ENCODE peak calls at places on chromosomes 12 and 14, in nine cellular contexts. Y is osteoblast; E is IMR-90; W is K562; T is psoas muscle; J is HCT116; Z is left lung; F is CD8-positive, alpha-beta memory T cell; K is neuronal stem cell. U is an unnamed sample. For H3K4me1, the result is how much of the 10 kb centered on the place peaks cover.

GRCh38 chr12:48000878-48001321 is 3.4 kb downstream of the COL2A1 start:
- DNase-seq in T (no peak), W (peak), K (peak), E (peak), Y (peak), J (peak), Z (peak), F (no peak), U (no peak)

GRCh38 chr12:100901266-100901665 is 106.7 kb downstream of the ANO4 start:
- DNase-seq in T (no peak), J (no peak), Z (no peak), E (no peak), K (no peak), W (no peak), Y (no peak), F (no peak), U (no peak)

GRCh38 chr12:70008944-70009343 is 183.9 kb downstream of the MYRFL start:
- DNase-seq in Z (no peak), T (no peak), F (no peak), J (no peak), Y (no peak), K (no peak), W (no peak), E (no peak), U (no peak)

GRCh38 chr12:52380271-52380694 is 5.2 kb downstream of the KRT84 start:
- DNase-seq in E (no peak), K (no peak), W (peak), F (no peak), Y (peak), T (no peak), Z (no peak), J (no peak), U (no peak)

GRCh38 chr14:68884031-68885030 is 91.5 kb upstream of the ZFP36L1 start:
- DNase-seq in W (no peak), F (no peak), E (peak), T (peak), Y (peak), Z (peak), K (no peak), J (peak), U (peak)

GRCh38 chr14:88707088-88707487 is 85.7 kb downstream of the EML5 start:
- DNase-seq in J (no peak), F (no peak), T (no peak), K (no peak), E (no peak), W (no peak), Z (no peak), Y (no peak), U (no peak)

GRCh38 chr12:27488479-27488878 is 35.5 kb upstream of the PPFIBP1 start:
- DNase-seq in J (no peak), K (no peak), T (no peak), F (no peak), Y (no peak), Z (no peak), E (no peak), W (no peak), U (no peak)

GRCh38 chr14:99791476-99792283 is 1.5 kb upstream of the EML1 start:
- DNase-seq in Y (no peak), Z (no peak), W (no peak), K (no peak), J (no peak), E (no peak), F (no peak), T (no peak), U (no peak)

GRCh38 chr12:122238861-122239260 is 13.0 kb upstream of the DIABLO start:
- DNase-seq in W (no peak), Z (no peak), T (no peak), J (no peak), F (no peak), Y (no peak), K (no peak), E (no peak), U (no peak)

GRCh38 chr12:48765753-48766162 is 23.1 kb downstream of the ADCY6 start:
- DNase-seq in J (no peak), T (no peak), F (no peak), E (peak), Z (no peak), K (no peak), W (no peak), Y (peak), U (no peak)

GRCh38 chr12:67827820-67828383 is 161.3 kb upstream of the IFNG-AS1 start:
- DNase-seq in F (no peak), K (no peak), W (no peak), E (peak), T (no peak), J (peak), Y (peak), Z (no peak), U (peak)

GRCh38 chr12:113852695-113853490 is 113.2 kb downstream of the RBM19 start:
- DNase-seq in K (no peak), J (no peak), W (no peak), T (no peak), Y (peak), Z (no peak), E (no peak), F (no peak), U (no peak)

GRCh38 chr14:93041002-93041401 is 74.7 kb downstream of the ITPK1 start:
- DNase-seq in K (no peak), T (no peak), F (no peak), Y (peak), Z (no peak), W (no peak), J (no peak), E (no peak), U (no peak)

GRCh38 chr12:120234643-120235368 is 30.7 kb downstream of the PXN start:
- DNase-seq in J (peak), T (peak), F (no peak), K (no peak), W (peak), E (peak), Y (peak), Z (peak), U (peak)

GRCh38 chr14:72558721-72559120 is 335.2 kb downstream of the DPF3 start:
- DNase-seq in E (peak), T (peak), W (no peak), K (no peak), Z (no peak), J (no peak), F (no peak), Y (peak), U (no peak)

GRCh38 chr12:27176765-27177164 is 67.3 kb upstream of the STK38L start:
- DNase-seq in J (no peak), Z (no peak), W (no peak), K (no peak), E (peak), T (no peak), Y (peak), F (no peak), U (no peak)

GRCh38 chr12:100926669-100927248 is 132.2 kb downstream of the ANO4 start:
- DNase-seq in F (no peak), T (no peak), J (peak), Y (no peak), K (peak), W (peak), Z (no peak), E (peak), U (no peak)

GRCh38 chr14:72000907-72001306 is 68.7 kb downstream of the RGS6 start:
- DNase-seq in K (no peak), Z (no peak), E (no peak), W (no peak), Y (no peak), J (no peak), F (no peak), T (peak), U (no peak)

GRCh38 chr12:65891987-65892481 is 67.8 kb downstream of the HMGA2 start:
- DNase-seq in Y (peak), Z (peak), W (no peak), F (no peak), J (peak), E (peak), K (no peak), T (peak), U (peak)

GRCh38 chr12:34625116-34625515 is 602.8 kb downstream of the ALG10 start:
- DNase-seq in Y (no peak), W (peak), F (no peak), J (peak), E (no peak), Z (no peak), T (no peak), K (no peak), U (no peak)

GRCh38 chr14:90454041-90455000 is 57.5 kb downstream of the CALM1 start:
- DNase-seq in W (peak), K (peak), T (peak), J (peak), Z (peak), E (peak), Y (peak), F (no peak), U (no peak)

GRCh38 chr12:128531153-128531552 is 264.2 kb downstream of the TMEM132C start:
- DNase-seq in T (no peak), E (no peak), Z (no peak), K (peak), J (no peak), F (no peak), W (peak), Y (no peak), U (no peak)

GRCh38 chr14:32077081-32078029 is at the start of gene ARHGAP5:
- DNase-seq in E (peak), T (no peak), J (no peak), W (no peak), F (peak), Y (peak), Z (no peak), K (peak), U (peak)

GRCh38 chr14:102590667-102591099 is 1.8 kb upstream of the RCOR1 start:
- DNase-seq in F (no peak), W (peak), T (peak), J (peak), K (no peak), E (peak), Z (no peak), Y (peak), U (no peak)

GRCh38 chr14:93056840-93057585 is 58.7 kb downstream of the ITPK1 start:
- DNase-seq in Y (peak), F (no peak), J (no peak), T (no peak), E (peak), W (no peak), K (no peak), Z (no peak), U (no peak)

GRCh38 chr14:90535556-90535930 is 138.7 kb downstream of the CALM1 start:
- DNase-seq in W (no peak), Z (no peak), T (no peak), J (no peak), F (no peak), K (no peak), E (no peak), Y (no peak), U (no peak)

GRCh38 chr14:76891436-76891835 is 65.2 kb downstream of the LRRC74A start:
- DNase-seq in J (no peak), K (no peak), Y (no peak), F (no peak), W (no peak), E (no peak), T (no peak), Z (no peak), U (no peak)

GRCh38 chr14:71890541-71890940 is 41.7 kb upstream of the RGS6 start:
- DNase-seq in F (no peak), E (no peak), Z (no peak), Y (no peak), W (no peak), T (no peak), J (no peak), K (no peak), U (no peak)

GRCh38 chr14:100849432-100849831 is 23.5 kb downstream of the MEG3 start:
- DNase-seq in W (no peak), J (no peak), Z (no peak), Y (peak), T (no peak), E (peak), K (no peak), F (no peak), U (no peak)

GRCh38 chr12:5433081-5433839 is 1.4 kb downstream of the NTF3 start:
- DNase-seq in E (peak), F (no peak), Z (no peak), K (peak), Y (peak), T (no peak), W (no peak), J (no peak), U (no peak)

GRCh38 chr14:103533137-103533998 is 4.4 kb downstream of the TRMT61A start:
- DNase-seq in W (no peak), T (no peak), F (no peak), K (no peak), E (no peak), Z (no peak), Y (peak), J (no peak), U (no peak)

GRCh38 chr12:78167510-78167909 is 336.8 kb downstream of the NAV3 start:
- DNase-seq in E (no peak), W (no peak), J (no peak), F (no peak), Y (no peak), K (no peak), Z (no peak), T (no peak), U (no peak)

DNA sequence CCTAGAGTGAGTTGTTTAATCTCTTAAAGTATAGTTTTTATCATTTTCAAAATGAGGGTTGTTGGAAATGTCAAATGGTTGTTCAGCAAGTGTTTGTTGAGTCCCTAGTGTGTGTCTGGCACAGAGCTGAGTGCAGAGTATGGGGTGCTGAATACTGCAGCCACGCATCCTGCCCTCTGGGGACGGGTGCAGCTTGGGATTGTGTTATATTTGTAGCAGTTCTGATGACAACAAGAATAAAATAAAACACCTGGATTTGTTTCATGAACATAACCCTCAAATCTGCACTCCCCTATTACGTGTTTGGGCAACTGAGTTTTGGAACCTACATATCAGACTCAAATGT is 127.9 kb downstream of the CACNA1C start:
- DNase-seq in J (no peak), K (no peak), W (no peak), F (no peak), Y (no peak), Z (no peak), T (no peak), E (no peak), U (no peak)
- H3K4me1 ChIP-seq in J (under half), K (under half), W (under half), F (under half), Y (under half), Z (under half), T (under half), E (under half), U (under half)

GRCh38 chr12:71157601-71158233 is at the start of gene TSPAN8:
- DNase-seq in Y (no peak), E (no peak), J (no peak), K (no peak), T (no peak), W (no peak), F (no peak), Z (no peak), U (peak)

GRCh38 chr12:71159260-71159659 is 1.5 kb upstream of the TSPAN8 start:
- DNase-seq in Z (no peak), J (no peak), T (no peak), F (no peak), W (no peak), E (no peak), K (no peak), Y (no peak), U (no peak)

GRCh38 chr12:71160585-71160984 is 2.8 kb upstream of the TSPAN8 start:
- DNase-seq in W (no peak), J (no peak), Z (no peak), F (no peak), Y (no peak), E (no peak), T (no peak), K (no peak), U (no peak)

GRCh38 chr12:71161575-71161974 is 3.8 kb upstream of the TSPAN8 start:
- DNase-seq in Y (no peak), F (no peak), K (no peak), W (no peak), Z (no peak), T (no peak), E (no peak), J (no peak), U (no peak)

DNA sequence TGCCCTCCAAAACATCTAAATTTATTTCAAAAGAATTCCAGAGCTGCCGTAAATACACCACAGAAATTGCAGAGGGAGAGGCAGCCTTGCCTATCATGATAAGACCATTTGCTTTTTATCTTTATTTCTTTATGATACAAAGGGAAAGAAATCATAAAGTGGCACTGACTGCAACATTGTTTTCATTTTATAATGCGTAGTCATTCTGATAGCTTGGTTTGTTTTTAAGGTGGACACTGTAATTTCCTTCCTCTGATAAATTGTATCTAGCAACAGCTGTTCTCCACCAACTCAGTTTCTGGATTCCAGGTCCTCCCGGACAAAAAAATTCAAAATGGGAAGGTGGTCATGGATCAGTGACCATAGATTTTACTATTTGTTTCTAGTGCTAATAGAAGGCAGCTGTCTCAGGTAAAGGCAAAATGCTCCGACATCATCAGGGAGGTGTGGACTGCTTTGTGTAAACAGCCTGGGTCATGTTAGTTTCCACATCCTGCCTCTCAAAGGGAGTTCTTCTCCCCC is 623 bp upstream of the TSPAN8 start:
- DNase-seq in Y (no peak), T (no peak), E (no peak), Z (no peak), K (no peak), J (no peak), F (no peak), W (no peak), U (no peak)
- H3K27ac ChIP-seq in Y (no peak), T (peak), E (no peak), Z (peak), K (no peak), J (no peak), F (no peak), W (no peak), U (peak)

GRCh38 chr12:89344862-89345202 is 7.5 kb downstream of the DUSP6 start:
- DNase-seq in W (no peak), J (no peak), E (no peak), Y (no peak), F (no peak), T (no peak), Z (no peak), K (no peak), U (no peak)
- H3K4me1 ChIP-seq in W (under half), J (under half), E (under half), Y (under half), F (under half), T (under half), Z (under half), K (under half), U (under half)

DNA sequence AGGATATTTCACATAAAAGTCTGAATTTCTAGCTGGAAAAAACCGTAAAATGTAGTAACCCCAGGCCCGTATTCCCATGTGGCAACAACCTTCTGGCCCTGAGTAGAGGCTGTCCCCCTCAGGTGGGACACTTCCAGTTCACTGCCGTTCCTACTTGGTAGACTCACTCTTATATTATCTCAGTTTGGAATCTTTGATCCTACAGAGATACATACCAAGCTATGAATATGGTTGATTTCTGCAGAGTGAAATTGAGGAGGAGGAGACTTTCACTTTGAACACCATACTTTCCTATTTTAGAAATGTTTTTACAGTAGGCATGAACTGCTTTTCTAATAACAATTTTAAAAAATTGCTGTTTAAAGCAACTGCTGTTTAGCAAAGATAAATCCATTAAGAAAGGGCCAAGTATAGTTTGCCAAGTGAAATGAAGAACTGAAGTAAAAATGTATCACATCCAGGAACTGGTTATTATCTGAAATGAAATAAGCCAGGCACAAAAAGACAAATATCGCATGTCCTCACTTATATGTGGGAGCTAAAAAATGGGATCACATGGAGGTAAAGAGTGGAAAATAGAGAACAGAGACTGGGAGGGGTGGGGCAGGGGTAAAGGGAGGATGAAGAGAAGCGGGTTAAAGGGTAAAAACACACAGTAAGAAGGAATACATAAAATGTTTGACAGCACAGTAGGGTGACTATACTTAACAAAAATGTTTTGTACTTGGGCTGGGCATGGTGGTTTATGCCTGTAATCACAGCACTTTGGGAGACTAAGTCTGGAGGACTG is 92.8 kb upstream of the METAP2 start:
- DNase-seq in Y (peak), J (no peak), Z (no peak), W (no peak), T (no peak), K (no peak), E (no peak), F (no peak), U (no peak)
- H3K27ac ChIP-seq in Y (no peak), J (no peak), Z (no peak), W (no peak), T (no peak), K (no peak), E (no peak), F (no peak), U (no peak)

DNA sequence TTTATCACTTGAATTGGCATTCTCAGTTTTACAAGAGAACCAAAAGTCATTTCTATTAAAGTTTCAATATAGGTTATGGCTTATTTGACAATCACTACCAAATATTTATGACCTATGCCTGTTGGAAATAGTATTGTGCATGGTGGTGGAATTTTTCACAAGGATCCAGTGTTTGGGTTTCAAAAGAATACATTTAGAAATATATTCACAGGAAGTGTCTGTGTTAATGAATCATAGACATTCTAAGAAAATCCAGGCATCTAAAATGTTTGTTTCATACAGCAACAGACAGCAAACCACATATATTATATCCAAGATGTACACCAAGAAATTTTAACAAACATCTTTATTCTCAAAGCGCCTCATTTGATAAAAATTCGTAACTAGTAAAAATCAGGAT is 92.7 kb downstream of the MED13L start:
- DNase-seq in F (no peak), K (no peak), J (no peak), E (no peak), Y (no peak), T (no peak), W (no peak), Z (no peak), U (no peak)
- H3K4me1 ChIP-seq in F (under half), K (under half), J (under half), E (under half), Y (under half), T (half or more), W (under half), Z (under half), U (half or more)

U was measured in gastrocnemius medialis.